ENCODE peak calls at places on chromosomes 12 and 14, in seven cellular contexts. Q is mammary epithelial cell, E is uterus, P is psoas muscle, Y is PC-3, R is neural progenitor cell, K is dorsolateral prefrontal cortex. S is an unnamed sample.

GRCh38 chr12:67269632-67270578 is 747 bp downstream of the CAND1 start:
- DNase-seq in Q (peak), E (peak), P (peak), Y (peak), R (peak), K (peak), S (no peak)

GRCh38 chr12:49698619-49699545 is 8.3 kb downstream of the FMNL3 start:
- DNase-seq in Q (peak), E (no peak), P (peak), Y (peak), R (peak), K (no peak), S (no peak)

GRCh38 chr12:94553130-94553519 is 93.5 kb upstream of the CEP83 start:
- DNase-seq in Q (peak), E (no peak), P (no peak), Y (peak), R (no peak), K (peak), S (no peak)

GRCh38 chr12:62210422-62210821 is 49.8 kb upstream of the USP15 start:
- DNase-seq in Q (no peak), E (no peak), P (peak), Y (peak), R (peak), K (peak), S (peak)

GRCh38 chr14:78048120-78048519 is 122.1 kb upstream of the NRXN3 start:
- DNase-seq in Q (no peak), E (no peak), P (no peak), Y (no peak), R (no peak), K (no peak), S (no peak)

GRCh38 chr14:50804181-50804721 is 26.7 kb downstream of the NIN start:
- DNase-seq in Q (no peak), E (peak), P (no peak), Y (no peak), R (no peak), K (no peak), S (no peak)

GRCh38 chr14:44895716-44896115 is 66.0 kb downstream of the KLHL28 start:
- DNase-seq in Q (peak), E (no peak), P (no peak), Y (peak), R (no peak), K (no peak), S (no peak)

GRCh38 chr14:36238666-36239363 is 62.3 kb upstream of the PTCSC3 start:
- DNase-seq in Q (peak), E (no peak), P (no peak), Y (peak), R (no peak), K (no peak), S (peak)

GRCh38 chr12:63802012-63802608 is 22.4 kb downstream of the RXYLT1 start:
- DNase-seq in Q (peak), E (no peak), P (no peak), Y (peak), R (peak), K (no peak), S (no peak)

GRCh38 chr12:127555071-127555470 is 711.9 kb upstream of the TMEM132C start:
- DNase-seq in Q (no peak), E (no peak), P (no peak), Y (peak), R (no peak), K (no peak), S (no peak)

GRCh38 chr12:108318472-108319275 is 20.4 kb downstream of the CMKLR1 start:
- DNase-seq in Q (no peak), E (no peak), P (no peak), Y (no peak), R (no peak), K (no peak), S (no peak)

GRCh38 chr14:53128706-53129105 is 24.4 kb downstream of the DDHD1 start:
- DNase-seq in Q (no peak), E (no peak), P (no peak), Y (no peak), R (no peak), K (no peak), S (no peak)

GRCh38 chr12:27319848-27320247 is 12.8 kb upstream of the BMAL2 start:
- DNase-seq in Q (no peak), E (no peak), P (no peak), Y (no peak), R (no peak), K (no peak), S (no peak)

GRCh38 chr12:127101086-127101485 is 1165.9 kb upstream of the TMEM132C start:
- DNase-seq in Q (no peak), E (no peak), P (no peak), Y (no peak), R (no peak), K (no peak), S (no peak)

GRCh38 chr12:62744551-62744950 is 190.4 kb downstream of the PPM1H start:
- DNase-seq in Q (no peak), E (no peak), P (peak), Y (no peak), R (no peak), K (no peak), S (peak)

GRCh38 chr12:107491856-107492255 is 193.7 kb upstream of the PWP1 start:
- DNase-seq in Q (no peak), E (no peak), P (no peak), Y (no peak), R (no peak), K (no peak), S (no peak)

GRCh38 chr14:59159169-59159568 is 29.3 kb upstream of the DAAM1 start:
- DNase-seq in Q (no peak), E (no peak), P (no peak), Y (no peak), R (no peak), K (no peak), S (no peak)

GRCh38 chr12:69440016-69440415 is 30.2 kb upstream of the FRS2 start:
- DNase-seq in Q (no peak), E (no peak), P (no peak), Y (peak), R (no peak), K (no peak), S (no peak)

GRCh38 chr14:49250517-49250916 is 335.7 kb downstream of the RPS29 start:
- DNase-seq in Q (no peak), E (no peak), P (no peak), Y (no peak), R (no peak), K (no peak), S (no peak)

GRCh38 chr14:42224053-42224888 is 617.6 kb downstream of the LRFN5 start:
- DNase-seq in Q (peak), E (peak), P (peak), Y (peak), R (peak), K (peak), S (no peak)

GRCh38 chr14:74835607-74836250 is 40.2 kb downstream of the PROX2 start:
- DNase-seq in Q (no peak), E (no peak), P (no peak), Y (no peak), R (no peak), K (no peak), S (no peak)

GRCh38 chr14:22994762-22995275 is 12.5 kb upstream of the AJUBA start:
- DNase-seq in Q (peak), E (no peak), P (no peak), Y (peak), R (peak), K (no peak), S (no peak)

GRCh38 chr12:51482808-51483532 is 58.3 kb downstream of the SLC4A8 start:
- DNase-seq in Q (no peak), E (no peak), P (no peak), Y (no peak), R (no peak), K (no peak), S (no peak)

GRCh38 chr12:93518725-93519124 is 51.4 kb downstream of the MRPL42 start:
- DNase-seq in Q (no peak), E (no peak), P (no peak), Y (peak), R (no peak), K (no peak), S (no peak)

GRCh38 chr12:114263031-114263825 is 142.7 kb downstream of the TBX5 start:
- DNase-seq in Q (no peak), E (no peak), P (no peak), Y (no peak), R (no peak), K (no peak), S (no peak)

GRCh38 chr12:91381309-91381804 is 198.7 kb upstream of the DCN start:
- DNase-seq in Q (peak), E (peak), P (no peak), Y (peak), R (peak), K (peak), S (no peak)

GRCh38 chr12:24034160-24034559 is 84.7 kb upstream of the SOX5 start:
- DNase-seq in Q (no peak), E (no peak), P (no peak), Y (no peak), R (peak), K (no peak), S (no peak)

GRCh38 chr12:10363922-10364838 is 25.7 kb downstream of the KLRK1 start:
- DNase-seq in Q (peak), E (peak), P (peak), Y (peak), R (peak), K (no peak), S (peak)

GRCh38 chr14:96246535-96246839 is 9.5 kb upstream of the BDKRB1 start:
- DNase-seq in Q (peak), E (no peak), P (no peak), Y (peak), R (no peak), K (no peak), S (peak)

GRCh38 chr14:24674204-24674970 is 40.4 kb upstream of the GZMB start:
- DNase-seq in Q (no peak), E (no peak), P (no peak), Y (no peak), R (no peak), K (no peak), S (no peak)

GRCh38 chr14:43795600-43796228 is 711.4 kb downstream of the FSCB start:
- DNase-seq in Q (no peak), E (no peak), P (no peak), Y (peak), R (no peak), K (no peak), S (no peak)

GRCh38 chr14:54329082-54329695 is 67.6 kb upstream of the CDKN3 start:
- DNase-seq in Q (peak), E (peak), P (peak), Y (peak), R (peak), K (no peak), S (peak)

GRCh38 chr14:64879635-64880381 is at the start of gene SPTB:
- DNase-seq in Q (no peak), E (peak), P (peak), Y (peak), R (peak), K (peak), S (no peak)

GRCh38 chr14:30550335-30550734 is 8.6 kb upstream of the G2E3 start:
- DNase-seq in Q (peak), E (no peak), P (no peak), Y (peak), R (no peak), K (no peak), S (no peak)

GRCh38 chr14:88804035-88804434 is 11.3 kb upstream of the EML5 start:
- DNase-seq in Q (peak), E (no peak), P (no peak), Y (no peak), R (no peak), K (no peak), S (no peak)

GRCh38 chr12:82874935-82875334 is 188.2 kb downstream of the TMTC2 start:
- DNase-seq in Q (peak), E (no peak), P (no peak), Y (peak), R (no peak), K (no peak), S (no peak)

GRCh38 chr14:64235652-64236640 is 58.2 kb downstream of the ESR2 start:
- DNase-seq in Q (no peak), E (no peak), P (no peak), Y (no peak), R (no peak), K (no peak), S (no peak)

DNA sequence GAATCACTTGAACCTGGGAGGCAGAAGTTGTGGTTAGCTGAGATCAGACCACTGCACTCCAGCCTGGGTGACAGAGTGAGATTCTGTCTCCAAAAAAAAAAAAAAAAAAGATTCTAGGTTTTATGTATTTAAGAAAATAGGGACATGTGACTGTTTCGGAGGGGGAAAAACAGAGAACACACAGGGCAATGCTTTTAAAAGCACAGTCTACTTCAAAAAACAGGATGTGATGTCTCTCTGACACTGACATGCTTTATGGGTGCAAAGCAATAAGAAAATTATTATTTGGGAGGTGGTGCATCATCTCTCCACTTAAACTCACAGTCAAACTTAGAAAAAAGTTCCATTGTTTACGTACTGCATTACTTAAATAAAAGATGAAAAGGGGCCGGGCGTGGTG is 28.6 kb downstream of the CLIP1 start:
- DNase-seq in Q (no peak), E (no peak), P (no peak), Y (no peak), R (no peak), K (no peak), S (no peak)
- H3K27ac ChIP-seq in Q (no peak), E (no peak), P (peak), Y (no peak), R (no peak), K (no peak), S (no peak)

GRCh38 chr12:54240129-54240528 is 39.8 kb downstream of the CBX5 start:
- DNase-seq in Q (no peak), E (no peak), P (no peak), Y (no peak), R (no peak), K (no peak), S (no peak)

GRCh38 chr12:54249489-54249888 is 30.4 kb downstream of the CBX5 start:
- DNase-seq in Q (no peak), E (no peak), P (no peak), Y (no peak), R (no peak), K (no peak), S (no peak)

GRCh38 chr12:54240971-54241588 is 38.8 kb downstream of the CBX5 start:
- DNase-seq in Q (peak), E (no peak), P (no peak), Y (no peak), R (no peak), K (no peak), S (no peak)

GRCh38 chr12:54251667-54252284 is 28.1 kb downstream of the CBX5 start:
- DNase-seq in Q (no peak), E (no peak), P (no peak), Y (peak), R (peak), K (no peak), S (peak)

DNA sequence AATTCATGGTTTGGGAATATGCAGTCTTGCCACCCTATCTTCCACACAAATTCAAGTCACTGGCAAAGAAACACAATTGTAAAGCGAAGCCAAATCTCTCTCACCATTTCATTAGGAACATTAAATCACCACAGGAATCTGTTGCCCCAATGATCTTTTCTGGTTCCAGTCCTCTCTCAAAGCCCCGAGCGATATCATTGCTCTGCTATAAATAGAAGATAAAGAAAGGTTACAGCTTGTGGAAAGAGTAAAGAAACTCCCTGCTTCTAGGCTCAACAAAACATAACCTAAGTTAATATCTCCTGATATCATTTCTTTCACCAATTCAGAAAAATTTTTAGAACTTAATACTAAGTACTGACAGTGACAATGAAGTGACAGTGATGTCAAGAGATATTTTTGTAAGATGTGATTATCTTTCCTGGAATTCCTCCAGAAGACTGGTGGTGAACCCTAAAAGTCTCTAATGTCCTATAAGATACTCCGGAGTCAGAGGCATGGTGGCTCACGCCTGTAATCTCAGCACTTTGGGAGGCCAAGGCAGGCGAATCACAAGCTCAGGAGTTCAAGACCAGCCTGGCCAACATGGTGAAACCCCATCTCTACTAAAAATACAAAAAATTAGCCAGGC is 33.8 kb downstream of the CBX5 start:
- DNase-seq in Q (no peak), E (no peak), P (no peak), Y (no peak), R (no peak), K (no peak), S (no peak)
- H3K27ac ChIP-seq in Q (no peak), E (no peak), P (peak), Y (no peak), R (no peak), K (no peak), S (no peak)

GRCh38 chr14:102499401-102500189 is 10.0 kb downstream of the ANKRD9 start:
- DNase-seq in Q (no peak), E (no peak), P (peak), Y (no peak), R (no peak), K (no peak), S (peak)

GRCh38 chr14:102501751-102502315 is 7.7 kb downstream of the ANKRD9 start:
- DNase-seq in Q (no peak), E (no peak), P (no peak), Y (no peak), R (no peak), K (no peak), S (no peak)

GRCh38 chr14:102498678-102499265 is 10.8 kb downstream of the ANKRD9 start:
- DNase-seq in Q (no peak), E (no peak), P (no peak), Y (no peak), R (no peak), K (no peak), S (no peak)

GRCh38 chr14:102500724-102501123 is 8.9 kb downstream of the ANKRD9 start:
- DNase-seq in Q (no peak), E (no peak), P (no peak), Y (no peak), R (no peak), K (no peak), S (no peak)

DNA sequence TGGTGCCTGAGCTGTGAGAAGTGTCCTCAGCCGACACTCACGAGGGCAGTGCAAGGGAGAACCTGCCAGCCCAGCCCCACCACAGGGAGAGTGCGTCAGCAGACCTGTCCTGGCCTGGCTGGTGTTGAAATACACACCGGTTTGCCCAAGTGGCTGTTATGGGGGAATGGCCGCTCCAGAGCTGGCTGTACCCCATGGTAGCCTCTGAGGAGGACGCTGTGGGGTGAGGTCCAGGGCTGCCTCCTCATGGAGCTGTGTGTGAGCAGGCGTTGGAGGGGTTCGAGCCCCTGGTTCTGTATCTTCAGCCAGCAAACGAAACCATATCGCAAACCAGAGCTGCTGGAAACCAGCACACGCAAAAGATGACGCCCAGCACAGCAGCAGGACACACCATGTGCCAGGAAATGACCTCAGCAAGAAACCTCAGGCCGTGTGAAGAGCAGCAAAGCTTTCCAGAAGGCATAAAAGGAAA is 9.3 kb downstream of the ANKRD9 start:
- DNase-seq in Q (peak), E (peak), P (peak), Y (no peak), R (no peak), K (no peak), S (peak)
- H3K27ac ChIP-seq in Q (peak), E (peak), P (peak), Y (no peak), R (no peak), K (peak), S (peak)

DNA sequence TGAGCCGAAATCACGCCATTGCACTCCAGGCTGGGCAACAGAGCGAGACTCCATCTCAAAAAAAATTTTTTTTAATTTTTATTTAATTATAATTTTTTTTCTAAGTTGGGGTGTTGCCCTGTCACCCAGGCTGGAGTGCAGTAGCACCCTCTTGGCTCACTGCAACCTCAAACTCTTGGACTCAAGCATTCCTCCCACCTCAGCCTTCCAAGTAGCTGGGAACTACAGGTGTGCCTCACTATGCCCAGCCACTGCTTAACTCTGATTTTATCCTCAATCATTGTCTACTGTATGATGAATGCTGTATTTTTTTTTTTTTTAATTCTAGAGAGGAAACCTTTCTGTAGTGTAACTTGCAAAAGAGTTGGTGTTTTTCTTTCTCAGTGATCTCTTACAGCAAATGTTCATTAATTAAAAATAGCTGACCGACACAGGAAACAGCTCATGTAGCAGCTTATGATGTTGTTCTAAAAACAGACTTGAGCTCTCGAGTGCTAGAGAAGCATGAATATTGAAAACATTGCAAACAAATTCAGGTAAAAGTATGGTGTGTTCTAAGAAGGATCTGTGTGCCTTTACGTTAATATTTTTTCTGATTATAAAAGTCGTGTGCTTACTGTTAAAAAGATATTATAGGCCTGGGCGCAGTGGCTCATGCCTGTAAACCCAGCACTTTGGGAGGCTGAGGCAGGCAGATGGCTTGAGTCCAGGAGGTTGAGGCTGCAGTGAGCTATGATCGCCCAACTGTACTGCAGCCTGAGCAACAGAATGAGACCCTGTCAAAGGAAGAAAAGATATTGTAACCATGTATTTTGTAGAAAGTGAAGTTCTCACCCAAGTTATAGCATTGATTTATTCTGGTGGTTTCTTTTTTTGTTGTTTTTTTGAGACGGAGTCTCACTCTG is 68.9 kb downstream of the FGD4 start:
- DNase-seq in Q (no peak), E (no peak), P (no peak), Y (no peak), R (no peak), K (no peak), S (no peak)
- H3K27ac ChIP-seq in Q (no peak), E (no peak), P (peak), Y (no peak), R (no peak), K (no peak), S (no peak)

DNA sequence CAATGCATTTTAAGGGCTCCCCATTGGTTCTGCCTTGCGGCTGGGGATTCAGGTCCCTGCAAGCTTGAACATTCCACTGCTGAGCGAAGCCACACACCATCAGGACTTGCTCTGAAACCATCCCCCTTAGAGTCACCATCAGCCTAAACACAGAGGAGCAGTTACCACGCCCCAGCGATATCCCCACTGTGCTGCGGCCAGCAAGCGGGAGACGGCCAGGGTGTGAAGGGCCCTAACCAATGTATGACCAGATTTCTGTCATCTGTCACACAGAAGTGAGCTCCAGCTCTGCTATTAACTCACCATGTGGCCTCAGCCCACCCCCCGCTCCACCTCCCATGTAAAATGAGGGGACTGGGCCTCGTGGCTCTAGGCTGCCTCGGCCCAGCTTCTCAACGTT is 29.6 kb downstream of the CCDC88C start:
- DNase-seq in Q (no peak), E (no peak), P (no peak), Y (no peak), R (no peak), K (no peak), S (no peak)
- H3K27ac ChIP-seq in Q (no peak), E (no peak), P (no peak), Y (no peak), R (no peak), K (no peak), S (no peak)